ENCODE peak calls at places on chromosome 12, in seven cellular contexts. Z, R, Y, M, V, O and H are unnamed samples.

GRCh38 chr12:104357431-104357952 is 54.0 kb downstream of the EID3 start:
- DNase-seq in Z (no peak), R (no peak), Y (no peak), M (no peak), V (no peak), O (peak; percentile 48), H (peak; percentile 36)

GRCh38 chr12:72499244-72499643 is 227.1 kb downstream of the TRHDE start:
- DNase-seq in Z (no peak), R (no peak), Y (no peak), M (no peak), V (no peak), O (peak; percentile 85), H (no peak)

GRCh38 chr12:65878540-65878939 is 54.3 kb downstream of the HMGA2 start:
- DNase-seq in Z (no peak), R (peak; percentile 15), Y (no peak), M (no peak), V (no peak), O (peak; percentile 59), H (no peak)

GRCh38 chr12:96136129-96136528 is 58.0 kb upstream of the ELK3 start:
- DNase-seq in Z (peak; percentile 53), R (no peak), Y (no peak), M (no peak), V (no peak), O (no peak), H (no peak)

GRCh38 chr12:22974865-22975264 is 349.9 kb downstream of the ETNK1 start:
- DNase-seq in Z (no peak), R (no peak), Y (no peak), M (no peak), V (no peak), O (peak; percentile 50), H (no peak)

GRCh38 chr12:675562-675961 is 12.3 kb upstream of the NINJ2 start:
- DNase-seq in Z (no peak), R (peak; percentile 42), Y (no peak), M (no peak), V (no peak), O (no peak), H (no peak)

GRCh38 chr12:12172106-12172511 is 94.7 kb downstream of the LRP6 start:
- DNase-seq in Z (no peak), R (no peak), Y (no peak), M (peak; percentile 40), V (no peak), O (peak; percentile 42), H (peak; percentile 81)

GRCh38 chr12:49987620-49988303 is 15.0 kb downstream of the AQP6 start:
- DNase-seq in Z (no peak), R (peak; percentile 27), Y (no peak), M (no peak), V (no peak), O (no peak), H (no peak)

GRCh38 chr12:39392154-39392925 is 50.6 kb downstream of the KIF21A start:
- DNase-seq in Z (no peak), R (no peak), Y (no peak), M (no peak), V (no peak), O (no peak), H (no peak)

GRCh38 chr12:57694459-57695019 is 607 bp downstream of the OS9 start:
- DNase-seq in Z (peak; percentile 32), R (no peak), Y (peak; percentile 14), M (no peak), V (no peak), O (peak; percentile 16), H (no peak)